ENCODE peak calls at places on chromosomes 2 and 18, in four cellular contexts. E is activated naive CD8-positive, alpha-beta T cell treated with anti-CD3 and anti-CD28 coated beads for 36 hours; F is ELR; X is RWPE1. Z is an unnamed sample.

GRCh38 chr2:44524347-44524926 is 162.7 kb downstream of the CAMKMT start:
- DNase-seq in E (no peak), F (no peak), X (no peak), Z (no peak)

GRCh38 chr2:186879312-186879711 is 30.3 kb upstream of the ZSWIM2 start:
- DNase-seq in E (no peak), F (peak; percentile 40), X (no peak), Z (peak; percentile 36)

GRCh38 chr2:15640291-15640711 is 48.6 kb downstream of the DDX1 start:
- DNase-seq in E (no peak), F (peak; percentile 72), X (peak; percentile 74), Z (peak; percentile 86)

GRCh38 chr2:239186958-239187357 is 213.9 kb downstream of the HDAC4 start:
- DNase-seq in E (no peak), F (no peak), X (no peak), Z (no peak)

GRCh38 chr2:201965550-201965949 is 68.1 kb upstream of the FZD7 start:
- DNase-seq in E (no peak), F (peak; percentile 17), X (no peak), Z (peak; percentile 15)

GRCh38 chr2:121144111-121144510 is 140.9 kb downstream of the TFCP2L1 start:
- DNase-seq in E (no peak), F (no peak), X (no peak), Z (no peak)

GRCh38 chr18:9364242-9364641 is 29.7 kb downstream of the TWSG1 start:
- DNase-seq in E (no peak), F (peak; percentile 8), X (peak; percentile 60), Z (peak; percentile 78)

GRCh38 chr2:27347641-27348040 is 8.9 kb downstream of the GTF3C2 start:
- DNase-seq in E (no peak), F (no peak), X (no peak), Z (no peak)

GRCh38 chr2:8487461-8487932 is 194.4 kb upstream of the ID2 start:
- DNase-seq in E (peak; percentile 8), F (no peak), X (no peak), Z (no peak)

GRCh38 chr2:85183481-85183880 is 50.3 kb downstream of the TCF7L1 start:
- DNase-seq in E (no peak), F (no peak), X (no peak), Z (no peak)

GRCh38 chr2:176285321-176285720 is 16.1 kb downstream of the MTX2 start:
- DNase-seq in E (no peak), F (peak; percentile 56), X (no peak), Z (peak; percentile 52)

GRCh38 chr2:29923110-29923721 is 1.8 kb upstream of the ALK start:
- DNase-seq in E (peak; percentile 21), F (peak; percentile 69), X (peak; percentile 66), Z (peak; percentile 74)

GRCh38 chr2:42967959-42968674 is 175.7 kb upstream of the HAAO start:
- DNase-seq in E (no peak), F (peak; percentile 85), X (no peak), Z (no peak)

GRCh38 chr2:238322001-238322411 is 1.7 kb downstream of the TRAF3IP1 start:
- DNase-seq in E (no peak), F (no peak), X (no peak), Z (no peak)

GRCh38 chr2:104547251-104547650 is 306.7 kb upstream of the POU3F3 start:
- DNase-seq in E (no peak), F (no peak), X (no peak), Z (no peak)

GRCh38 chr2:241895732-241896641 is 26.5 kb downstream of the RTP5 start:
- DNase-seq in E (no peak), F (no peak), X (peak; percentile 13), Z (peak; percentile 48)

GRCh38 chr2:218582085-218582484 is 13.4 kb downstream of the CNOT9 start:
- DNase-seq in E (no peak), F (peak; percentile 99), X (peak; percentile 65), Z (peak; percentile 88)

GRCh38 chr2:189016311-189016830 is 42.2 kb downstream of the COL3A1 start:
- DNase-seq in E (no peak), F (no peak), X (no peak), Z (no peak)

GRCh38 chr2:201697899-201698298 is 545 bp downstream of the MPP4 start:
- DNase-seq in E (no peak), F (peak; percentile 89), X (peak; percentile 50), Z (peak; percentile 44)

GRCh38 chr2:11691071-11691660 is 21.2 kb upstream of the NTSR2 start:
- DNase-seq in E (no peak), F (no peak), X (no peak), Z (no peak)

GRCh38 chr2:27307545-27308358 is 493 bp downstream of the UCN start:
- DNase-seq in E (no peak), F (no peak), X (no peak), Z (no peak)

GRCh38 chr2:65395621-65396347 is 36.6 kb downstream of the SPRED2 start:
- DNase-seq in E (no peak), F (no peak), X (no peak), Z (no peak)

GRCh38 chr18:79200546-79201268 is 131.5 kb downstream of the ATP9B start:
- DNase-seq in E (no peak), F (peak; percentile 18), X (peak; percentile 21), Z (peak; percentile 55)

GRCh38 chr2:44941551-44942234 is at the start of gene SIX3:
- DNase-seq in E (peak; percentile 66), F (no peak), X (no peak), Z (peak; percentile 28)

GRCh38 chr2:13308989-13309388 is 592.3 kb downstream of the TRIB2 start:
- DNase-seq in E (no peak), F (no peak), X (no peak), Z (peak; percentile 73)

GRCh38 chr2:147449323-147450080 is 395.3 kb upstream of the ACVR2A start:
- DNase-seq in E (no peak), F (no peak), X (no peak), Z (no peak)

GRCh38 chr18:49406863-49407262 is 53.6 kb downstream of the DYM start:
- DNase-seq in E (no peak), F (no peak), X (no peak), Z (no peak)

GRCh38 chr2:217049376-217049775 is 189.5 kb upstream of the TNP1 start:
- DNase-seq in E (no peak), F (no peak), X (no peak), Z (no peak)

GRCh38 chr2:33492735-33493134 is 16.3 kb downstream of the RASGRP3 start:
- DNase-seq in E (no peak), F (no peak), X (no peak), Z (no peak)

GRCh38 chr2:28751956-28752607 is 452 bp downstream of the PPP1CB start:
- DNase-seq in E (peak; percentile 37), F (peak; percentile 38), X (no peak), Z (no peak)